ENCODE peak calls at places on chromosomes 4 and X, in seven cellular contexts. F is AG20443; L is T-helper 17 cell; G is effector CD8-positive, alpha-beta T cell; C is stimulated activated naive CD4-positive, alpha-beta T cell; V is SK-N-SH; E is iris pigment epithelial cell. I is an unnamed sample.

GRCh38 chr4:183550345-183551080 is 45.7 kb downstream of the ING2 start:
- DNase-seq in C (no peak), G (no peak), F (no peak), E (no peak), V (no peak), L (no peak), I (no peak)

GRCh38 chr4:77263247-77263646 is 106.2 kb downstream of the CCNG2 start:
- DNase-seq in C (no peak), V (no peak), E (peak; percentile 3), L (no peak), F (no peak), G (no peak), I (no peak)

GRCh38 chr4:48254381-48255072 is 15.1 kb downstream of the TEC start:
- DNase-seq in F (peak; percentile 27), E (peak; percentile 87), C (no peak), V (no peak), G (no peak), L (no peak), I (no peak)

GRCh38 chrX:7154040-7154597 is 6.2 kb upstream of the PUDP start:
- DNase-seq in G (no peak), F (no peak), V (no peak), E (no peak), L (no peak), C (no peak), I (no peak)

GRCh38 chr4:91826186-91826585 is 477.6 kb upstream of the GRID2 start:
- DNase-seq in E (peak; percentile 31), F (no peak), V (no peak), C (no peak), G (no peak), L (no peak), I (no peak)

GRCh38 chrX:46758956-46759644 is at the start of gene SLC9A7:
- DNase-seq in F (peak; percentile 75), E (peak; percentile 66), L (peak; percentile 74), G (peak; percentile 56), V (peak; percentile 80), C (peak; percentile 67), I (peak; percentile 56)

GRCh38 chr4:71130827-71131603 is 137.6 kb downstream of the DCK start:
- DNase-seq in F (peak; percentile 68), G (no peak), C (no peak), L (no peak), E (peak; percentile 62), V (no peak), I (no peak)

GRCh38 chr4:8688041-8688907 is 95.7 kb downstream of the CPZ start:
- DNase-seq in F (peak; percentile 79), V (peak; percentile 86), L (no peak), C (no peak), E (peak; percentile 14), G (no peak), I (no peak)

GRCh38 chr4:104494161-104494560 is 533 bp downstream of the CXXC4 start:
- DNase-seq in E (peak; percentile 5), G (no peak), F (no peak), L (no peak), C (no peak), V (no peak), I (no peak)

GRCh38 chrX:100356497-100356896 is 53.6 kb downstream of the PCDH19 start:
- DNase-seq in V (no peak), L (no peak), G (no peak), F (no peak), E (no peak), C (no peak), I (no peak)

GRCh38 chrX:136272325-136272724 is 21.1 kb upstream of the MAP7D3 start:
- DNase-seq in F (peak; percentile 17), C (no peak), V (no peak), L (no peak), G (no peak), E (no peak), I (no peak)

GRCh38 chr4:73683033-73683432 is 57.3 kb upstream of the CXCL8 start:
- DNase-seq in E (no peak), G (no peak), C (no peak), F (no peak), V (no peak), L (no peak), I (no peak)

GRCh38 chr4:182770259-182770968 is 146.8 kb downstream of the DCTD start:
- DNase-seq in L (no peak), V (no peak), G (no peak), C (no peak), F (no peak), E (no peak), I (no peak)

GRCh38 chrX:65679071-65679540 is 11.7 kb downstream of the MSN start:
- DNase-seq in C (no peak), F (no peak), G (no peak), E (peak; percentile 56), L (no peak), V (no peak), I (no peak)

GRCh38 chr4:154626793-154627484 is 14.5 kb upstream of the FGG start:
- DNase-seq in G (no peak), V (peak; percentile 79), E (peak; percentile 63), L (peak; percentile 15), C (peak; percentile 6), F (peak; percentile 53), I (no peak)

GRCh38 chr4:71680706-71681105 is 103.2 kb downstream of the GC start:
- DNase-seq in G (no peak), L (no peak), V (no peak), C (no peak), F (no peak), E (no peak), I (no peak)

GRCh38 chrX:37378399-37378798 is 29.2 kb downstream of the PRRG1 start:
- DNase-seq in C (no peak), F (no peak), L (no peak), E (peak; percentile 39), V (no peak), G (no peak), I (no peak)

GRCh38 chr4:71545168-71545567 is 206.3 kb downstream of the SLC4A4 start:
- DNase-seq in F (peak; percentile 8), E (peak; percentile 6), C (no peak), G (no peak), L (no peak), V (no peak), I (no peak)

GRCh38 chr4:136319789-136320470 is 1212.4 kb downstream of the PCDH18 start:
- DNase-seq in V (no peak), G (no peak), L (no peak), E (peak; percentile 44), C (no peak), F (no peak), I (no peak)

GRCh38 chr4:174870311-174870710 is 41.3 kb upstream of the GLRA3 start:
- DNase-seq in E (no peak), C (no peak), G (no peak), L (no peak), V (no peak), F (no peak), I (no peak)

GRCh38 chr4:161604516-161605300 is 559.1 kb downstream of the FSTL5 start:
- DNase-seq in L (no peak), F (no peak), C (no peak), V (no peak), E (no peak), G (no peak), I (no peak)

GRCh38 chr4:153651961-153652784 is 31.9 kb upstream of the TLR2 start:
- DNase-seq in L (no peak), F (no peak), G (no peak), E (peak; percentile 45), V (no peak), C (no peak), I (no peak)

GRCh38 chr4:27318740-27319139 is 458.1 kb downstream of the STIM2 start:
- DNase-seq in L (no peak), V (peak; percentile 11), E (peak; percentile 1), G (no peak), C (no peak), F (peak; percentile 37), I (no peak)

GRCh38 chrX:133588827-133589226 is 173.5 kb upstream of the GPC4 start:
- DNase-seq in C (no peak), L (no peak), G (no peak), E (no peak), F (no peak), V (no peak), I (no peak)

GRCh38 chrX:153725039-153725831 is 579 bp downstream of the ABCD1 start:
- DNase-seq in V (no peak), E (no peak), L (no peak), F (no peak), C (peak; percentile 42), G (no peak), I (no peak)

GRCh38 chr4:2281575-2282343 is 19.9 kb upstream of the MXD4 start:
- DNase-seq in F (no peak), C (peak; percentile 92), L (peak; percentile 81), G (peak; percentile 70), V (no peak), E (no peak), I (peak; percentile 69)

GRCh38 chrX:11296051-11296450 is 2.8 kb downstream of the AMELX start:
- DNase-seq in L (no peak), F (no peak), E (no peak), C (no peak), G (no peak), V (no peak), I (no peak)

GRCh38 chr4:164467493-164467892 is 286.4 kb upstream of the SMIM31 start:
- DNase-seq in F (no peak), L (no peak), V (no peak), E (no peak), C (no peak), G (no peak), I (no peak)

GRCh38 chr4:121551881-121552280 is 144.9 kb downstream of the ANXA5 start:
- DNase-seq in E (peak; percentile 14), V (no peak), L (no peak), C (no peak), F (no peak), G (no peak), I (no peak)

GRCh38 chr4:128825226-128825625 is 15.7 kb downstream of the JADE1 start:
- DNase-seq in G (no peak), V (no peak), C (no peak), L (no peak), E (peak; percentile 41), F (peak; percentile 25), I (no peak)

GRCh38 chr4:88489100-88489761 is 32.3 kb downstream of the HERC5 start:
- DNase-seq in L (no peak), E (no peak), F (no peak), G (no peak), V (no peak), C (no peak), I (no peak)

GRCh38 chr4:187396106-187396505 is 599.5 kb upstream of the ZFP42 start:
- DNase-seq in G (no peak), V (no peak), E (no peak), C (no peak), F (no peak), L (no peak), I (no peak)

GRCh38 chr4:105933083-105933482 is 37.8 kb downstream of the NPNT start:
- DNase-seq in G (no peak), V (no peak), F (no peak), L (no peak), E (no peak), C (no peak), I (no peak)

GRCh38 chr4:60938621-60939020 is 261.5 kb upstream of the ADGRL3 start:
- DNase-seq in G (no peak), E (no peak), V (no peak), C (no peak), F (no peak), L (no peak), I (no peak)